ENCODE peak calls at places on chromosomes 12 and 14, in ten cellular contexts. One of them, this sample, is unnamed.

GRCh38 chr14:22266141-22266442 is 322.9 kb downstream of the DAD1 start:
- DNase-seq in NCI-H1092 treated with DMSO at 0.1 percent for 48 hours: no peak
- DNase-seq in adipocyte: no peak
- DNase-seq in neural crest cell: no peak
- DNase-seq in stimulated activated naive B cell treated with anti-CD40 and anti-IgM and Interleukin-4, amounts not matched to agents 10 μg/mL and 1 μg/mL and 100 μg/mL, for 72 hours: no peak
- DNase-seq in DMS53: no peak
- DNase-seq in T-helper 9 cell: no peak
- DNase-seq in stimulated activated CD8-positive, alpha-beta memory T cell treated with anti-CD3 and anti-CD28 coated beads, Interleukin-15, amount 100 ng/mL, for 24 hours: no peak
- DNase-seq in PC-9: peak; percentile 80
- DNase-seq in GM03348: no peak
- DNase-seq in this sample: no peak

GRCh38 chr12:105072888-105073488 is 11.3 kb downstream of the ALDH1L2 start:
- DNase-seq in NCI-H1092 treated with DMSO at 0.1 percent for 48 hours: no peak
- DNase-seq in adipocyte: no peak
- DNase-seq in neural crest cell: no peak
- DNase-seq in stimulated activated naive B cell treated with anti-CD40 and anti-IgM and Interleukin-4, amounts not matched to agents 10 μg/mL and 1 μg/mL and 100 μg/mL, for 72 hours: no peak
- DNase-seq in DMS53: no peak
- DNase-seq in T-helper 9 cell: no peak
- DNase-seq in stimulated activated CD8-positive, alpha-beta memory T cell treated with anti-CD3 and anti-CD28 coated beads, Interleukin-15, amount 100 ng/mL, for 24 hours: no peak
- DNase-seq in PC-9: no peak
- DNase-seq in GM03348: no peak
- DNase-seq in this sample: no peak

GRCh38 chr12:106229036-106229591 is 18.7 kb downstream of the CKAP4 start:
- DNase-seq in NCI-H1092 treated with DMSO at 0.1 percent for 48 hours: no peak
- DNase-seq in adipocyte: no peak
- DNase-seq in neural crest cell: no peak
- DNase-seq in stimulated activated naive B cell treated with anti-CD40 and anti-IgM and Interleukin-4, amounts not matched to agents 10 μg/mL and 1 μg/mL and 100 μg/mL, for 72 hours: no peak
- DNase-seq in DMS53: no peak
- DNase-seq in T-helper 9 cell: no peak
- DNase-seq in stimulated activated CD8-positive, alpha-beta memory T cell treated with anti-CD3 and anti-CD28 coated beads, Interleukin-15, amount 100 ng/mL, for 24 hours: no peak
- DNase-seq in PC-9: no peak
- DNase-seq in GM03348: no peak
- DNase-seq in this sample: no peak

GRCh38 chr14:90599748-90600507 is 203.1 kb downstream of the CALM1 start:
- DNase-seq in NCI-H1092 treated with DMSO at 0.1 percent for 48 hours: peak; percentile 5
- DNase-seq in adipocyte: peak; percentile 59
- DNase-seq in neural crest cell: no peak
- DNase-seq in stimulated activated naive B cell treated with anti-CD40 and anti-IgM and Interleukin-4, amounts not matched to agents 10 μg/mL and 1 μg/mL and 100 μg/mL, for 72 hours: no peak
- DNase-seq in DMS53: peak; percentile 39
- DNase-seq in T-helper 9 cell: no peak
- DNase-seq in stimulated activated CD8-positive, alpha-beta memory T cell treated with anti-CD3 and anti-CD28 coated beads, Interleukin-15, amount 100 ng/mL, for 24 hours: no peak
- DNase-seq in PC-9: peak; percentile 62
- DNase-seq in GM03348: no peak
- DNase-seq in this sample: no peak

GRCh38 chr12:51020448-51021182 is 5.6 kb downstream of the SLC11A2 start:
- DNase-seq in NCI-H1092 treated with DMSO at 0.1 percent for 48 hours: no peak
- DNase-seq in adipocyte: no peak
- DNase-seq in neural crest cell: no peak
- DNase-seq in stimulated activated naive B cell treated with anti-CD40 and anti-IgM and Interleukin-4, amounts not matched to agents 10 μg/mL and 1 μg/mL and 100 μg/mL, for 72 hours: no peak
- DNase-seq in DMS53: peak; percentile 9
- DNase-seq in T-helper 9 cell: no peak
- DNase-seq in stimulated activated CD8-positive, alpha-beta memory T cell treated with anti-CD3 and anti-CD28 coated beads, Interleukin-15, amount 100 ng/mL, for 24 hours: no peak
- DNase-seq in PC-9: no peak
- DNase-seq in GM03348: no peak
- DNase-seq in this sample: no peak

GRCh38 chr12:76124456-76124855 is 40.0 kb upstream of the NAP1L1 start:
- DNase-seq in NCI-H1092 treated with DMSO at 0.1 percent for 48 hours: no peak
- DNase-seq in adipocyte: no peak
- DNase-seq in neural crest cell: no peak
- DNase-seq in stimulated activated naive B cell treated with anti-CD40 and anti-IgM and Interleukin-4, amounts not matched to agents 10 μg/mL and 1 μg/mL and 100 μg/mL, for 72 hours: no peak
- DNase-seq in DMS53: no peak
- DNase-seq in T-helper 9 cell: no peak
- DNase-seq in stimulated activated CD8-positive, alpha-beta memory T cell treated with anti-CD3 and anti-CD28 coated beads, Interleukin-15, amount 100 ng/mL, for 24 hours: no peak
- DNase-seq in PC-9: no peak
- DNase-seq in GM03348: no peak
- DNase-seq in this sample: no peak

GRCh38 chr12:96034631-96035282 is 630 bp downstream of the LTA4H start:
- DNase-seq in NCI-H1092 treated with DMSO at 0.1 percent for 48 hours: no peak
- DNase-seq in adipocyte: peak; percentile 61
- DNase-seq in neural crest cell: peak; percentile 9
- DNase-seq in stimulated activated naive B cell treated with anti-CD40 and anti-IgM and Interleukin-4, amounts not matched to agents 10 μg/mL and 1 μg/mL and 100 μg/mL, for 72 hours: no peak
- DNase-seq in DMS53: peak; percentile 74
- DNase-seq in T-helper 9 cell: no peak
- DNase-seq in stimulated activated CD8-positive, alpha-beta memory T cell treated with anti-CD3 and anti-CD28 coated beads, Interleukin-15, amount 100 ng/mL, for 24 hours: no peak
- DNase-seq in PC-9: no peak
- DNase-seq in GM03348: peak; percentile 58
- DNase-seq in this sample: no peak

GRCh38 chr14:76056128-76056527 is 70.6 kb downstream of the IFT43 start:
- DNase-seq in NCI-H1092 treated with DMSO at 0.1 percent for 48 hours: no peak
- DNase-seq in adipocyte: no peak
- DNase-seq in neural crest cell: no peak
- DNase-seq in stimulated activated naive B cell treated with anti-CD40 and anti-IgM and Interleukin-4, amounts not matched to agents 10 μg/mL and 1 μg/mL and 100 μg/mL, for 72 hours: no peak
- DNase-seq in DMS53: peak; percentile 14
- DNase-seq in T-helper 9 cell: no peak
- DNase-seq in stimulated activated CD8-positive, alpha-beta memory T cell treated with anti-CD3 and anti-CD28 coated beads, Interleukin-15, amount 100 ng/mL, for 24 hours: no peak
- DNase-seq in PC-9: no peak
- DNase-seq in GM03348: peak; percentile 40
- DNase-seq in this sample: no peak

GRCh38 chr12:65908147-65908546 is 83.9 kb downstream of the HMGA2 start:
- DNase-seq in NCI-H1092 treated with DMSO at 0.1 percent for 48 hours: no peak
- DNase-seq in adipocyte: no peak
- DNase-seq in neural crest cell: no peak
- DNase-seq in stimulated activated naive B cell treated with anti-CD40 and anti-IgM and Interleukin-4, amounts not matched to agents 10 μg/mL and 1 μg/mL and 100 μg/mL, for 72 hours: no peak
- DNase-seq in DMS53: no peak
- DNase-seq in T-helper 9 cell: no peak
- DNase-seq in stimulated activated CD8-positive, alpha-beta memory T cell treated with anti-CD3 and anti-CD28 coated beads, Interleukin-15, amount 100 ng/mL, for 24 hours: no peak
- DNase-seq in PC-9: no peak
- DNase-seq in GM03348: no peak
- DNase-seq in this sample: no peak

GRCh38 chr12:74119811-74120362 is 417.7 kb upstream of the ATXN7L3B start:
- DNase-seq in NCI-H1092 treated with DMSO at 0.1 percent for 48 hours: no peak
- DNase-seq in adipocyte: peak; percentile 10
- DNase-seq in neural crest cell: no peak
- DNase-seq in stimulated activated naive B cell treated with anti-CD40 and anti-IgM and Interleukin-4, amounts not matched to agents 10 μg/mL and 1 μg/mL and 100 μg/mL, for 72 hours: no peak
- DNase-seq in DMS53: no peak
- DNase-seq in T-helper 9 cell: no peak
- DNase-seq in stimulated activated CD8-positive, alpha-beta memory T cell treated with anti-CD3 and anti-CD28 coated beads, Interleukin-15, amount 100 ng/mL, for 24 hours: no peak
- DNase-seq in PC-9: no peak
- DNase-seq in GM03348: no peak
- DNase-seq in this sample: no peak

GRCh38 chr12:32261638-32262037 is 137.7 kb upstream of the FGD4 start:
- DNase-seq in NCI-H1092 treated with DMSO at 0.1 percent for 48 hours: no peak
- DNase-seq in adipocyte: no peak
- DNase-seq in neural crest cell: no peak
- DNase-seq in stimulated activated naive B cell treated with anti-CD40 and anti-IgM and Interleukin-4, amounts not matched to agents 10 μg/mL and 1 μg/mL and 100 μg/mL, for 72 hours: peak; percentile 2
- DNase-seq in DMS53: no peak
- DNase-seq in T-helper 9 cell: no peak
- DNase-seq in stimulated activated CD8-positive, alpha-beta memory T cell treated with anti-CD3 and anti-CD28 coated beads, Interleukin-15, amount 100 ng/mL, for 24 hours: no peak
- DNase-seq in PC-9: no peak
- DNase-seq in GM03348: no peak
- DNase-seq in this sample: no peak

This sample was measured in skeletal muscle cell.